ENCODE peak calls at places on chromosomes 5 and 9, in five cellular contexts. One of them, this sample, is unnamed.
A peak's percentile ranks its signal among the peaks of the same experiment; 100 is the strongest.

GRCh38 chr5:132019857-132020555 is 8.5 kb upstream of the ACSL6 start:
- DNase-seq in HCT116: no peak
- DNase-seq in A549: no peak
- DNase-seq in IMR-90: no peak
- DNase-seq in HepG2: no peak
- DNase-seq in this sample: no peak

GRCh38 chr9:20848490-20848889 is 164.4 kb downstream of the FOCAD start:
- DNase-seq in A549: no peak
- DNase-seq in HepG2: no peak
- DNase-seq in HCT116: no peak
- DNase-seq in IMR-90: peak; percentile 41
- DNase-seq in this sample: no peak

GRCh38 chr5:86797677-86798076 is 179.9 kb downstream of the COX7C start:
- DNase-seq in IMR-90: no peak
- DNase-seq in A549: no peak
- DNase-seq in HCT116: no peak
- DNase-seq in HepG2: no peak
- DNase-seq in this sample: no peak

GRCh38 chr5:143652104-143652700 is 159.8 kb upstream of the HMHB1 start:
- DNase-seq in HepG2: no peak
- DNase-seq in HCT116: no peak
- DNase-seq in A549: no peak
- DNase-seq in IMR-90: peak; percentile 16
- DNase-seq in this sample: no peak

GRCh38 chr5:9156282-9156681 is 389.6 kb downstream of the SEMA5A start:
- DNase-seq in HCT116: no peak
- DNase-seq in A549: peak; percentile 5
- DNase-seq in IMR-90: peak; percentile 83
- DNase-seq in HepG2: no peak
- DNase-seq in this sample: peak; percentile 11

GRCh38 chr5:16690243-16690839 is 73.5 kb upstream of the RETREG1 start:
- DNase-seq in HepG2: peak; percentile 59
- DNase-seq in A549: peak; percentile 54
- DNase-seq in IMR-90: peak; percentile 51
- DNase-seq in HCT116: peak; percentile 19
- DNase-seq in this sample: peak; percentile 71

GRCh38 chr5:172603425-172603824 is 37.6 kb upstream of the NEURL1B start:
- DNase-seq in HepG2: no peak
- DNase-seq in HCT116: no peak
- DNase-seq in A549: no peak
- DNase-seq in IMR-90: peak; percentile 51
- DNase-seq in this sample: no peak

GRCh38 chr5:143106175-143106574 is 297.3 kb downstream of the NR3C1 start:
- DNase-seq in A549: peak; percentile 89
- DNase-seq in HepG2: peak; percentile 80
- DNase-seq in HCT116: no peak
- DNase-seq in IMR-90: peak; percentile 77
- DNase-seq in this sample: no peak

GRCh38 chr9:117247271-117247670 is 167.6 kb downstream of the ASTN2 start:
- DNase-seq in A549: peak; percentile 9
- DNase-seq in HepG2: peak; percentile 2
- DNase-seq in HCT116: no peak
- DNase-seq in IMR-90: no peak
- DNase-seq in this sample: peak; percentile 12

GRCh38 chr5:133866903-133867245 is 101.6 kb downstream of the C5orf15 start:
- DNase-seq in HCT116: no peak
- DNase-seq in A549: no peak
- DNase-seq in HepG2: no peak
- DNase-seq in IMR-90: no peak
- DNase-seq in this sample: no peak

GRCh38 chr5:27124590-27124989 is 86.2 kb upstream of the CDH9 start:
- DNase-seq in HCT116: no peak
- DNase-seq in IMR-90: peak; percentile 1
- DNase-seq in HepG2: peak; percentile 20
- DNase-seq in A549: peak; percentile 21
- DNase-seq in this sample: peak; percentile 13

GRCh38 chr9:28883209-28883608 is 1309.9 kb upstream of the C9orf72 start:
- DNase-seq in HepG2: no peak
- DNase-seq in A549: peak; percentile 16
- DNase-seq in HCT116: no peak
- DNase-seq in IMR-90: no peak
- DNase-seq in this sample: no peak

GRCh38 chr5:142664067-142664466 is 21.8 kb downstream of the FGF1 start:
- DNase-seq in A549: no peak
- DNase-seq in HCT116: no peak
- DNase-seq in HepG2: no peak
- DNase-seq in IMR-90: no peak
- DNase-seq in this sample: no peak

GRCh38 chr5:15521349-15521937 is 21.5 kb downstream of the FBXL7 start:
- DNase-seq in HCT116: no peak
- DNase-seq in A549: no peak
- DNase-seq in HepG2: no peak
- DNase-seq in IMR-90: peak; percentile 47
- DNase-seq in this sample: no peak

GRCh38 chr9:3241290-3241689 is 284.5 kb downstream of the RFX3 start:
- DNase-seq in HCT116: no peak
- DNase-seq in IMR-90: no peak
- DNase-seq in HepG2: no peak
- DNase-seq in A549: no peak
- DNase-seq in this sample: no peak

GRCh38 chr5:135977375-135977928 is 22.7 kb upstream of the LECT2 start:
- DNase-seq in HepG2: no peak
- DNase-seq in HCT116: peak; percentile 73
- DNase-seq in A549: peak; percentile 95
- DNase-seq in IMR-90: peak; percentile 30
- DNase-seq in this sample: peak; percentile 58

GRCh38 chr5:104650313-104650712 is 1087.7 kb upstream of the NUDT12 start:
- DNase-seq in HCT116: no peak
- DNase-seq in A549: no peak
- DNase-seq in IMR-90: no peak
- DNase-seq in HepG2: no peak
- DNase-seq in this sample: no peak

GRCh38 chr5:150209020-150209635 is 19.3 kb downstream of the SLC6A7 start:
- DNase-seq in HepG2: no peak
- DNase-seq in IMR-90: peak; percentile 76
- DNase-seq in HCT116: no peak
- DNase-seq in A549: peak; percentile 11
- DNase-seq in this sample: no peak

GRCh38 chr9:121652838-121653231 is 1.4 kb downstream of the DAB2IP start:
- DNase-seq in HepG2: no peak
- DNase-seq in A549: no peak
- DNase-seq in IMR-90: no peak
- DNase-seq in HCT116: no peak
- DNase-seq in this sample: no peak

GRCh38 chr9:112921549-112921948 is 30.9 kb upstream of the SLC46A2 start:
- DNase-seq in IMR-90: peak; percentile 63
- DNase-seq in HepG2: peak; percentile 38
- DNase-seq in A549: peak; percentile 55
- DNase-seq in HCT116: peak; percentile 22
- DNase-seq in this sample: no peak

GRCh38 chr9:135878528-135879236 is 28.7 kb downstream of the CAMSAP1 start:
- DNase-seq in A549: no peak
- DNase-seq in IMR-90: no peak
- DNase-seq in HepG2: no peak
- DNase-seq in HCT116: no peak
- DNase-seq in this sample: no peak

GRCh38 chr5:35442916-35443639 is 174.6 kb upstream of the SPEF2 start:
- DNase-seq in HCT116: no peak
- DNase-seq in HepG2: peak; percentile 38
- DNase-seq in A549: no peak
- DNase-seq in IMR-90: no peak
- DNase-seq in this sample: no peak

GRCh38 chr5:159657766-159658165 is 258.5 kb upstream of the ADRA1B start:
- DNase-seq in HCT116: no peak
- DNase-seq in HepG2: no peak
- DNase-seq in IMR-90: no peak
- DNase-seq in A549: no peak
- DNase-seq in this sample: no peak

GRCh38 chr5:13478831-13479465 is 465.5 kb downstream of the DNAH5 start:
- DNase-seq in A549: peak; percentile 50
- DNase-seq in IMR-90: peak; percentile 46
- DNase-seq in HCT116: no peak
- DNase-seq in HepG2: peak; percentile 24
- DNase-seq in this sample: peak; percentile 36

GRCh38 chr9:27726244-27727141 is 153.2 kb upstream of the C9orf72 start:
- DNase-seq in IMR-90: peak; percentile 55
- DNase-seq in HepG2: peak; percentile 46
- DNase-seq in HCT116: peak; percentile 44
- DNase-seq in A549: peak; percentile 68
- DNase-seq in this sample: peak; percentile 38

GRCh38 chr5:119393201-119393691 is 37.4 kb downstream of the TNFAIP8 start:
- DNase-seq in HepG2: no peak
- DNase-seq in HCT116: no peak
- DNase-seq in A549: no peak
- DNase-seq in IMR-90: no peak
- DNase-seq in this sample: no peak

GRCh38 chr5:33072700-33073099 is 361.6 kb downstream of the NPR3 start:
- DNase-seq in HCT116: no peak
- DNase-seq in A549: no peak
- DNase-seq in IMR-90: peak; percentile 46
- DNase-seq in HepG2: no peak
- DNase-seq in this sample: no peak

DNA sequence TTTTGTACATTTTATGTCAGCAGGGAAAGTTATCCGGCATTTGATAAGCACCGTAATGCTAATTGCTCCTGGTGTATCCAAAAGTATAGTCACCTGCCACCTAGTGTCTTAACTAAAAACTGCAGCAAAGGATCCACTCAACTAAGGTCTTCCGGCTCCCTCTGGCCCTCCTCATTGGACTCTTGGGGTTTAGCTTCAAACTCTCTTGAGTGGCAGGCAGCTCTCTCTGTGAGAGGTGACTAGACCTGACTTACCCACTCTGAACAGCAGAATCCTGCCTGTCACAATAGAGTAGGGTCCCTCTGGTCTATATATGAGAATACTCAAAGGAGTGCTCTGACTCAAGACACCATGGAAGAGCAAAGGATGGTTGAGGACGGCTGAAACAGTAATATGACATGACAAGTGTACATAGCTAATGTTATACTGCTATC is 60.3 kb upstream of the CAST start:
- DNase-seq in HCT116: peak; percentile 53
- DNase-seq in HepG2: peak; percentile 56
- DNase-seq in IMR-90: peak; percentile 75
- DNase-seq in A549: peak; percentile 75
- DNase-seq in this sample: peak; percentile 60
- TF ChIP-seq CEBPB in HCT116: no peak
- TF ChIP-seq CEBPB in HepG2: no peak
- TF ChIP-seq CEBPB in IMR-90: no peak
- TF ChIP-seq CEBPB in A549: no peak
- TF ChIP-seq CEBPB in this sample: no peak

GRCh38 chr9:137089232-137089947 is 2.6 kb downstream of the MAN1B1 start:
- DNase-seq in HepG2: no peak
- DNase-seq in IMR-90: no peak
- DNase-seq in HCT116: no peak
- DNase-seq in A549: no peak
- DNase-seq in this sample: no peak
- TF ChIP-seq CEBPB in HepG2: no peak
- TF ChIP-seq CEBPB in IMR-90: no peak
- TF ChIP-seq CEBPB in HCT116: no peak
- TF ChIP-seq CEBPB in A549: no peak
- TF ChIP-seq CEBPB in this sample: no peak

DNA sequence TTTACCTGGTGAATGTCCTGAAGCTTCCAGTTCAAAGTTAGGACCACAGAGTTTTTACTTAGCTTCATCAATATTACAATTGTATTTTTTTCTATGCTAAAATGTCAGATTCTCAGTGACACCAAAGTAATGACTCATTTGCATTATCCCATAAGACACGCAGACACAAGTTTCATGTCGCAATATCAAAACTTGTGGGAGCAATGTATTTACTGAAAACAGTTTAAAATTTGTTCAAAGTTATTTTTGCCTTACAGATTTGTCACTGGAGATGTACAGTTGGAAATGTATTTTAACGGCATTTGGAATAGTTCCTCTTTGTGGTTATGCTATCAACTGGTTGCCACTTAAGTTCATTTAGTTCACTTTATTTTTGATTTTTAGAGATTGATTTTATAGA is 36.2 kb upstream of the DAP start:
- DNase-seq in IMR-90: peak; percentile 37
- DNase-seq in HCT116: no peak
- DNase-seq in A549: no peak
- DNase-seq in HepG2: no peak
- DNase-seq in this sample: no peak
- TF ChIP-seq CEBPB in IMR-90: peak; percentile 93
- TF ChIP-seq CEBPB in HCT116: no peak
- TF ChIP-seq CEBPB in A549: no peak
- TF ChIP-seq CEBPB in HepG2: peak; percentile 65
- TF ChIP-seq CEBPB in this sample: peak; percentile 68

GRCh38 chr5:179163236-179164155 is 103.3 kb downstream of the ZNF354C start:
- DNase-seq in A549: no peak
- DNase-seq in HCT116: no peak
- DNase-seq in HepG2: no peak
- DNase-seq in IMR-90: no peak
- DNase-seq in this sample: no peak

GRCh38 chr5:179162351-179163235 is 102.4 kb downstream of the ZNF354C start:
- DNase-seq in A549: no peak
- DNase-seq in HCT116: no peak
- DNase-seq in IMR-90: no peak
- DNase-seq in HepG2: no peak
- DNase-seq in this sample: no peak

GRCh38 chr5:179165421-179166170 is 105.4 kb downstream of the ZNF354C start:
- DNase-seq in HepG2: no peak
- DNase-seq in HCT116: no peak
- DNase-seq in A549: no peak
- DNase-seq in IMR-90: no peak
- DNase-seq in this sample: no peak

GRCh38 chr5:179166171-179166885 is 106.2 kb downstream of the ZNF354C start:
- DNase-seq in HepG2: no peak
- DNase-seq in A549: no peak
- DNase-seq in IMR-90: no peak
- DNase-seq in HCT116: no peak
- DNase-seq in this sample: no peak

DNA sequence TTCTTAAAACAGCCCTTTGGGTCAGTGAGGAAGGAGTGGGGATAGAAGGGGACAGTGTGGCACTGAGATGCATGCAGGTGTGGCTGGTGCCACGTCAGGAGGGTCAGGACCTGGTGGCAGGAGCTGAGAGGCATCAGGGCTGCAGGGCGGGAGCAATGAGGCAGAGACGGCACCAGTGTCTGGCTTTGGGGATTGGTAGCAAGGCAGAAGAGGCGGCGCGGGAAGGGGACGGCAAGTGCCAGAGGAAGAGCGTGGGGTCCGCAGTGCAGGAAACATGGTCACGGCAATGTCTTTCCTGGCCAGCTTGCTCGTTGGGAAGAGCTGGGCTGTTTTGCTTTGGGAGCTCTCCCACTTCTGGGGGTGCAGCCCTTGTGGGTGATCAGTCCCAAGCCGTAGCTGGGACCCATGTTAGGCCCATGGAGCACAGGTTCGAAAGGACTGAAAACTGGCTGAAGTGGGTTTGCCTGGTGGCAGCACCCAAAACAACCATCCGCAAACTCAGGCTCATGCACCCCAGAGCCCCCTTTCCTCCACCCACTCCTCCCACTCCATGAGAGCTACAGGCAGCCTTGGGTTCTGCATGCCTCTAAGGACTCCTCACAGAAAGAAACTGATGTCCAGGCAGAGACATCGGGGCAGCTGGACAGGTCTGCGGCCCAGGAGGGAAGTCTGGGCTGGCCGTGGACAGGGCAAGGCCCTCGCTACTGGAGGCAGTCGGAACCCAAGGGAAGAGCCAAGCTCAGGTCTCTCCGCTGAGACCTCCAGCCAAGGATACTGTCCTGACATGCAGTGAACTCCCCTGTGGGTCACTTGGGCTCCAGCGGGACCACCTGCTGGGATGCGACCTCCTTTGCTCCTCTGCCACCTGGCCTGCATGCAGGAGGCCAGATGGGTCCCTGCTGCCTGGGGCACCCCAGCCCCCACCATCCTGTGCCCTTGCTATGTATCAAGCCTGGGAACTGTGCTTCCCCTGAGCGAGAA is 104.4 kb downstream of the ZNF354C start:
- DNase-seq in HepG2: no peak
- DNase-seq in IMR-90: no peak
- DNase-seq in HCT116: no peak
- DNase-seq in A549: no peak
- DNase-seq in this sample: no peak
- TF ChIP-seq CEBPB in HepG2: no peak
- TF ChIP-seq CEBPB in IMR-90: no peak
- TF ChIP-seq CEBPB in HCT116: no peak
- TF ChIP-seq CEBPB in A549: no peak
- TF ChIP-seq CEBPB in this sample: no peak

This sample was measured in K562.